ENCODE peak calls at places on chromosomes 11 and 22, in seven cellular contexts. One of them, this sample, is unnamed.

GRCh38 chr11:2883717-2884423 is 1.7 kb downstream of the CDKN1C start:
- DNase-seq in fibroblast of the aortic adventitia: peak; percentile 17
- DNase-seq in B cell: no peak
- DNase-seq in HL-60: no peak
- DNase-seq in progenitor cell of endocrine pancreas: no peak
- DNase-seq in GM13976: no peak
- DNase-seq in right lobe of liver: no peak
- DNase-seq in this sample: no peak

GRCh38 chr11:87425391-87425790 is 387.7 kb downstream of the TMEM135 start:
- DNase-seq in fibroblast of the aortic adventitia: no peak
- DNase-seq in B cell: no peak
- DNase-seq in HL-60: no peak
- DNase-seq in progenitor cell of endocrine pancreas: no peak
- DNase-seq in GM13976: no peak
- DNase-seq in right lobe of liver: no peak
- DNase-seq in this sample: no peak

GRCh38 chr11:12803086-12803826 is 129.0 kb downstream of the TEAD1 start:
- DNase-seq in fibroblast of the aortic adventitia: peak; percentile 60
- DNase-seq in B cell: no peak
- DNase-seq in HL-60: no peak
- DNase-seq in progenitor cell of endocrine pancreas: no peak
- DNase-seq in GM13976: no peak
- DNase-seq in right lobe of liver: no peak
- DNase-seq in this sample: no peak

GRCh38 chr11:68989936-68990606 is 9.3 kb upstream of the MRGPRD start:
- DNase-seq in fibroblast of the aortic adventitia: no peak
- DNase-seq in B cell: no peak
- DNase-seq in HL-60: no peak
- DNase-seq in progenitor cell of endocrine pancreas: peak; percentile 5
- DNase-seq in GM13976: no peak
- DNase-seq in right lobe of liver: no peak
- DNase-seq in this sample: no peak

GRCh38 chr11:96015911-96016565 is 92.1 kb upstream of the MTMR2 start:
- DNase-seq in fibroblast of the aortic adventitia: no peak
- DNase-seq in B cell: no peak
- DNase-seq in HL-60: no peak
- DNase-seq in progenitor cell of endocrine pancreas: no peak
- DNase-seq in GM13976: no peak
- DNase-seq in right lobe of liver: no peak
- DNase-seq in this sample: peak; percentile 17

GRCh38 chr11:115505165-115505564 is 950 bp upstream of the CADM1 start:
- DNase-seq in fibroblast of the aortic adventitia: no peak
- DNase-seq in B cell: no peak
- DNase-seq in HL-60: no peak
- DNase-seq in progenitor cell of endocrine pancreas: peak; percentile 14
- DNase-seq in GM13976: no peak
- DNase-seq in right lobe of liver: peak; percentile 32
- DNase-seq in this sample: no peak

GRCh38 chr11:87301785-87302540 is 264.2 kb downstream of the TMEM135 start:
- DNase-seq in fibroblast of the aortic adventitia: no peak
- DNase-seq in B cell: no peak
- DNase-seq in HL-60: no peak
- DNase-seq in progenitor cell of endocrine pancreas: no peak
- DNase-seq in GM13976: no peak
- DNase-seq in right lobe of liver: no peak
- DNase-seq in this sample: no peak

GRCh38 chr22:49450521-49450920 is 377.2 kb downstream of the BRD1 start:
- DNase-seq in fibroblast of the aortic adventitia: no peak
- DNase-seq in B cell: no peak
- DNase-seq in HL-60: no peak
- DNase-seq in progenitor cell of endocrine pancreas: no peak
- DNase-seq in GM13976: no peak
- DNase-seq in right lobe of liver: no peak
- DNase-seq in this sample: no peak

GRCh38 chr11:95849087-95849825 is 59.0 kb downstream of the CEP57 start:
- DNase-seq in fibroblast of the aortic adventitia: peak; percentile 84
- DNase-seq in B cell: peak; percentile 6
- DNase-seq in HL-60: peak; percentile 63
- DNase-seq in progenitor cell of endocrine pancreas: no peak
- DNase-seq in GM13976: peak; percentile 15
- DNase-seq in right lobe of liver: no peak
- DNase-seq in this sample: peak; percentile 6

GRCh38 chr11:25981998-25982397 is 349.9 kb upstream of the ANO3 start:
- DNase-seq in fibroblast of the aortic adventitia: peak; percentile 89
- DNase-seq in B cell: peak; percentile 3
- DNase-seq in HL-60: peak; percentile 15
- DNase-seq in progenitor cell of endocrine pancreas: no peak
- DNase-seq in GM13976: peak; percentile 8
- DNase-seq in right lobe of liver: no peak
- DNase-seq in this sample: peak; percentile 10

GRCh38 chr11:120562806-120563425 is 51.4 kb downstream of the GRIK4 start:
- DNase-seq in fibroblast of the aortic adventitia: no peak
- DNase-seq in B cell: no peak
- DNase-seq in HL-60: no peak
- DNase-seq in progenitor cell of endocrine pancreas: no peak
- DNase-seq in GM13976: no peak
- DNase-seq in right lobe of liver: no peak
- DNase-seq in this sample: no peak

GRCh38 chr22:31284756-31285155 is 7.5 kb downstream of the PIK3IP1 start:
- DNase-seq in fibroblast of the aortic adventitia: no peak
- DNase-seq in B cell: no peak
- DNase-seq in HL-60: no peak
- DNase-seq in progenitor cell of endocrine pancreas: no peak
- DNase-seq in GM13976: no peak
- DNase-seq in right lobe of liver: no peak
- DNase-seq in this sample: no peak

GRCh38 chr11:12275818-12276217 is 101.6 kb upstream of the PARVA start:
- DNase-seq in fibroblast of the aortic adventitia: no peak
- DNase-seq in B cell: no peak
- DNase-seq in HL-60: no peak
- DNase-seq in progenitor cell of endocrine pancreas: no peak
- DNase-seq in GM13976: no peak
- DNase-seq in right lobe of liver: no peak
- DNase-seq in this sample: no peak

GRCh38 chr11:73585834-73586575 is 11.9 kb downstream of the FAM168A start:
- DNase-seq in fibroblast of the aortic adventitia: peak; percentile 31
- DNase-seq in B cell: no peak
- DNase-seq in HL-60: no peak
- DNase-seq in progenitor cell of endocrine pancreas: no peak
- DNase-seq in GM13976: no peak
- DNase-seq in right lobe of liver: no peak
- DNase-seq in this sample: no peak

GRCh38 chr11:74460481-74461154 is 6.7 kb downstream of the KCNE3 start:
- DNase-seq in fibroblast of the aortic adventitia: peak; percentile 75
- DNase-seq in B cell: no peak
- DNase-seq in HL-60: peak; percentile 78
- DNase-seq in progenitor cell of endocrine pancreas: no peak
- DNase-seq in GM13976: no peak
- DNase-seq in right lobe of liver: no peak
- DNase-seq in this sample: no peak

GRCh38 chr22:48760481-48761238 is 1067.0 kb downstream of the BRD1 start:
- DNase-seq in fibroblast of the aortic adventitia: no peak
- DNase-seq in B cell: no peak
- DNase-seq in HL-60: no peak
- DNase-seq in progenitor cell of endocrine pancreas: peak; percentile 4
- DNase-seq in GM13976: no peak
- DNase-seq in right lobe of liver: no peak
- DNase-seq in this sample: no peak

GRCh38 chr11:128200467-128200866 is 386.9 kb downstream of the ETS1 start:
- DNase-seq in fibroblast of the aortic adventitia: no peak
- DNase-seq in B cell: no peak
- DNase-seq in HL-60: no peak
- DNase-seq in progenitor cell of endocrine pancreas: no peak
- DNase-seq in GM13976: no peak
- DNase-seq in right lobe of liver: no peak
- DNase-seq in this sample: no peak

DNA sequence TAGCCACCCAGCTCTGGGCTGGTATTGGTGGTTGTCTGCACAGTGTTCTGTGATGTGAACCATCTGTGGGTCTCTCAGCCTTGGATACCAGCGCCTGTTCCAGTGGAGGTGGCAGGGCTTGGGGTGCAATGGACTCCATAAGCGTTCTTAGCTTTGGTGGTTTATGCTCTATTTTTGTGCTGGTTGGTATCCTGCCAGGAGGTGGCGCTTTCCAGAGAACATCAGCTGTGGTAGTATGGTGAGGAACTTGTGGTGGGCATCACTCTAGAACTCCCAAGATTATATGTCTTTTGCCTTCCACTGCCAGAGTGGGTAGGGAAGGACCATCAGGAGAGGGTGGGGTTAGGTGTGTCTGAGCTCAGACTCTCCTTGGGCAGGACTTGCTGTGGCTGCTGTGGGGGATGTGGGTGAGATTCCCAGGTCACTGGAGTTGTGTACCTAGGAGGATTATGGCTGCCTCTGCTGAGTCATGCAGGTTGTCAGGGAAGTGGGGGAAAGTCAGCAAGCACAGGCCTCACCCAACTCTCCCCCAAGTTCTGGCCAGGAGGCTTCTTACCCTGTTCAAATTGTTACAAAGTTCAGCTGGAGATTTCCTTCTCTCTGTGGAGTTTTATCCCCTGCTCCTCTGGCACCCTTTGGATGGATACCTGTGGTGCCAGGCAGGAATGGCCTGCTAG is 47.2 kb downstream of the MRGPRX2 start:
- DNase-seq in fibroblast of the aortic adventitia: no peak
- DNase-seq in B cell: no peak
- DNase-seq in HL-60: no peak
- DNase-seq in progenitor cell of endocrine pancreas: no peak
- DNase-seq in GM13976: no peak
- DNase-seq in right lobe of liver: no peak
- DNase-seq in this sample: no peak
- TF ChIP-seq CTCF in fibroblast of the aortic adventitia: no peak
- TF ChIP-seq CTCF in B cell: no peak
- TF ChIP-seq CTCF in HL-60: no peak
- TF ChIP-seq CTCF in progenitor cell of endocrine pancreas: peak; percentile 23
- TF ChIP-seq CTCF in GM13976: peak; percentile 17
- TF ChIP-seq CTCF in right lobe of liver: no peak
- TF ChIP-seq CTCF in this sample: peak; percentile 14

GRCh38 chr22:19963863-19964642 is 22.4 kb upstream of the TXNRD2 start:
- DNase-seq in fibroblast of the aortic adventitia: no peak
- DNase-seq in B cell: no peak
- DNase-seq in HL-60: no peak
- DNase-seq in progenitor cell of endocrine pancreas: no peak
- DNase-seq in GM13976: no peak
- DNase-seq in right lobe of liver: no peak
- DNase-seq in this sample: no peak
- TF ChIP-seq CTCF in fibroblast of the aortic adventitia: no peak
- TF ChIP-seq CTCF in B cell: no peak
- TF ChIP-seq CTCF in HL-60: no peak
- TF ChIP-seq CTCF in progenitor cell of endocrine pancreas: no peak
- TF ChIP-seq CTCF in GM13976: no peak
- TF ChIP-seq CTCF in right lobe of liver: no peak
- TF ChIP-seq CTCF in this sample: no peak

DNA sequence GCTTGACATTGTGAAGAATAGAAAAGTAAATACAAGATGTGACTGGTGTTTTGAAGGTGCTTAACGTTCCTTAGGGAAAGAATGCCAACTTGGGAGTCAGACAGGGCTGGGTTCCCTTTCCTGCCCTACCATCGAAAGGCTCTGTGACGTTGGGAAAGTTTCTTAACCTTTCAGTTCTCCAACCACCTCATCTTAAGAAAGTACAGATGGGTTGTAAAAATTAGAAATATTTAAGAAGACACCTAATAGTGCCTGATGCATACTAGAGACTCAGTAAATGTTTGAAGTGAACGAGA is 1.1 kb downstream of the GTPBP1 start:
- DNase-seq in fibroblast of the aortic adventitia: peak; percentile 33
- DNase-seq in B cell: no peak
- DNase-seq in HL-60: no peak
- DNase-seq in progenitor cell of endocrine pancreas: no peak
- DNase-seq in GM13976: no peak
- DNase-seq in right lobe of liver: no peak
- DNase-seq in this sample: no peak
- TF ChIP-seq CTCF in fibroblast of the aortic adventitia: no peak
- TF ChIP-seq CTCF in B cell: no peak
- TF ChIP-seq CTCF in HL-60: no peak
- TF ChIP-seq CTCF in progenitor cell of endocrine pancreas: no peak
- TF ChIP-seq CTCF in GM13976: no peak
- TF ChIP-seq CTCF in right lobe of liver: no peak
- TF ChIP-seq CTCF in this sample: no peak

GRCh38 chr11:20668844-20669832 is at the start of gene NELL1:
- DNase-seq in fibroblast of the aortic adventitia: no peak
- DNase-seq in B cell: peak; percentile 27
- DNase-seq in HL-60: no peak
- DNase-seq in progenitor cell of endocrine pancreas: no peak
- DNase-seq in GM13976: peak; percentile 25
- DNase-seq in right lobe of liver: no peak
- DNase-seq in this sample: peak; percentile 36
- TF ChIP-seq CTCF in fibroblast of the aortic adventitia: no peak
- TF ChIP-seq CTCF in B cell: no peak
- TF ChIP-seq CTCF in HL-60: no peak
- TF ChIP-seq CTCF in progenitor cell of endocrine pancreas: no peak
- TF ChIP-seq CTCF in GM13976: no peak
- TF ChIP-seq CTCF in right lobe of liver: no peak
- TF ChIP-seq CTCF in this sample: no peak

GRCh38 chr22:37491106-37491505 is 4.9 kb upstream of the MFNG start:
- DNase-seq in fibroblast of the aortic adventitia: no peak
- DNase-seq in B cell: no peak
- DNase-seq in HL-60: no peak
- DNase-seq in progenitor cell of endocrine pancreas: no peak
- DNase-seq in GM13976: no peak
- DNase-seq in right lobe of liver: no peak
- DNase-seq in this sample: no peak

GRCh38 chr22:37491559-37492427 is 5.6 kb upstream of the MFNG start:
- DNase-seq in fibroblast of the aortic adventitia: no peak
- DNase-seq in B cell: no peak
- DNase-seq in HL-60: no peak
- DNase-seq in progenitor cell of endocrine pancreas: no peak
- DNase-seq in GM13976: no peak
- DNase-seq in right lobe of liver: no peak
- DNase-seq in this sample: no peak

GRCh38 chr22:37493979-37494378 is 7.8 kb upstream of the MFNG start:
- DNase-seq in fibroblast of the aortic adventitia: no peak
- DNase-seq in B cell: no peak
- DNase-seq in HL-60: no peak
- DNase-seq in progenitor cell of endocrine pancreas: no peak
- DNase-seq in GM13976: no peak
- DNase-seq in right lobe of liver: no peak
- DNase-seq in this sample: no peak

GRCh38 chr22:37489994-37490393 is 3.8 kb upstream of the MFNG start:
- DNase-seq in fibroblast of the aortic adventitia: no peak
- DNase-seq in B cell: no peak
- DNase-seq in HL-60: no peak
- DNase-seq in progenitor cell of endocrine pancreas: no peak
- DNase-seq in GM13976: no peak
- DNase-seq in right lobe of liver: no peak
- DNase-seq in this sample: no peak

GRCh38 chr22:37492428-37493344 is 6.5 kb upstream of the MFNG start:
- DNase-seq in fibroblast of the aortic adventitia: peak; percentile 35
- DNase-seq in B cell: peak; percentile 69
- DNase-seq in HL-60: peak; percentile 72
- DNase-seq in progenitor cell of endocrine pancreas: no peak
- DNase-seq in GM13976: peak; percentile 81
- DNase-seq in right lobe of liver: no peak
- DNase-seq in this sample: peak; percentile 84
- TF ChIP-seq CTCF in fibroblast of the aortic adventitia: peak; percentile 53
- TF ChIP-seq CTCF in B cell: peak; percentile 52
- TF ChIP-seq CTCF in HL-60: peak; percentile 80
- TF ChIP-seq CTCF in progenitor cell of endocrine pancreas: peak; percentile 39
- TF ChIP-seq CTCF in GM13976: peak; percentile 36
- TF ChIP-seq CTCF in right lobe of liver: peak; percentile 16
- TF ChIP-seq CTCF in this sample: peak; percentile 60

GRCh38 chr11:9056467-9056866 is 34.9 kb downstream of the SCUBE2 start:
- DNase-seq in fibroblast of the aortic adventitia: no peak
- DNase-seq in B cell: no peak
- DNase-seq in HL-60: no peak
- DNase-seq in progenitor cell of endocrine pancreas: no peak
- DNase-seq in GM13976: no peak
- DNase-seq in right lobe of liver: no peak
- DNase-seq in this sample: no peak
- TF ChIP-seq CTCF in fibroblast of the aortic adventitia: no peak
- TF ChIP-seq CTCF in B cell: no peak
- TF ChIP-seq CTCF in HL-60: no peak
- TF ChIP-seq CTCF in progenitor cell of endocrine pancreas: no peak
- TF ChIP-seq CTCF in GM13976: no peak
- TF ChIP-seq CTCF in right lobe of liver: no peak
- TF ChIP-seq CTCF in this sample: no peak